ENCODE peak calls at places on chromosomes 1 and 21, in five cellular contexts. W is A549, D is HepG2, N is K562, F is GM12878. V is an unnamed sample.

GRCh38 chr1:29633784-29634183 is 397.5 kb downstream of the PTPRU start:
- DNase-seq in W (no peak), D (no peak), N (no peak), F (no peak), V (no peak)

GRCh38 chr1:154776339-154776605 is 93.8 kb downstream of the KCNN3 start:
- DNase-seq in W (no peak), D (no peak), N (no peak), F (no peak), V (no peak)

GRCh38 chr21:17578162-17578561 is 34.5 kb downstream of the BTG3 start:
- DNase-seq in W (no peak), D (no peak), N (no peak), F (no peak), V (no peak)

GRCh38 chr21:29849735-29850176 is 90.0 kb downstream of the GRIK1 start:
- DNase-seq in W (peak; percentile 5), D (peak; percentile 30), N (peak; percentile 74), F (peak; percentile 8), V (peak; percentile 52)

GRCh38 chr1:9239622-9240401 is 5.2 kb downstream of the H6PD start:
- DNase-seq in W (no peak), D (peak; percentile 83), N (no peak), F (no peak), V (no peak)

GRCh38 chr1:79043506-79043905 is 37.0 kb upstream of the ADGRL4 start:
- DNase-seq in W (no peak), D (no peak), N (no peak), F (no peak), V (no peak)

GRCh38 chr1:235960799-235961198 is 94.1 kb upstream of the LYST start:
- DNase-seq in W (no peak), D (no peak), N (no peak), F (no peak), V (no peak)

GRCh38 chr1:204493145-204493881 is 1.3 kb downstream of the PIK3C2B start:
- DNase-seq in W (peak; percentile 48), D (peak; percentile 73), N (no peak), F (no peak), V (no peak)

GRCh38 chr21:17370263-17370662 is 142.6 kb upstream of the CXADR start:
- DNase-seq in W (no peak), D (no peak), N (no peak), F (no peak), V (no peak)

GRCh38 chr1:3940081-3940755 is 40.1 kb upstream of the C1orf174 start:
- DNase-seq in W (no peak), D (no peak), N (no peak), F (no peak), V (no peak)

GRCh38 chr1:93324486-93325464 is 20.9 kb upstream of the DR1 start:
- DNase-seq in W (peak; percentile 50), D (no peak), N (no peak), F (no peak), V (no peak)

GRCh38 chr1:235067396-235068154 is 61.1 kb downstream of the TOMM20 start:
- DNase-seq in W (peak; percentile 92), D (peak; percentile 58), N (no peak), F (no peak), V (no peak)

GRCh38 chr1:71695820-71696219 is 586.5 kb downstream of the NEGR1 start:
- DNase-seq in W (no peak), D (no peak), N (no peak), F (no peak), V (no peak)

GRCh38 chr1:43274125-43274803 is 4.5 kb downstream of the TMEM125 start:
- DNase-seq in W (no peak), D (no peak), N (peak; percentile 21), F (no peak), V (no peak)

GRCh38 chr1:156115514-156116374 is 1.2 kb downstream of the LMNA start:
- DNase-seq in W (no peak), D (peak; percentile 41), N (peak; percentile 55), F (no peak), V (peak; percentile 59)

GRCh38 chr1:87042127-87042811 is 127.8 kb downstream of the HS2ST1 start:
- DNase-seq in W (no peak), D (no peak), N (no peak), F (no peak), V (no peak)

DNA sequence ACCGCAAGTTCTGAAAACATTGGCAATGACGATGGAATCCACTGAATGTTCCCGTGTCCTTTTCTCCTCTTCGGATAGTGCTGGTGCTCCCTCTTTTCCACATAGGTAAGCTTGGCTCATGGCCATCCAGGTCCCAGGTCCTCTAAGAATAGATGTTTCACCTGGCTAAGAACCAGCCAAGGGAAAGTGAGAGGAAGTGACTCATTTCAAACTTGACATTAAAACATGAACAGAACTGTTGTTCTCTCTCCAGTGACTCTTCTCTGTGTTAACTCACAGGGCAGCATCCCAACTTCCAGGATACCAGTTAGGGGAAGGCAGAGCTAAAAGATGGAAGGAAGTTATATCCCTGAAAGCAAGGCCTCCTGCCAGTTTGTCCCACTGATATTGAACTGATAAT is 493.8 kb upstream of the CHRM3 start:
- DNase-seq in W (no peak), D (no peak), N (no peak), F (no peak), V (no peak)
- TF ChIP-seq ESRRA in W (no peak), D (no peak), N (no peak), F (no peak), V (no peak)

DNA sequence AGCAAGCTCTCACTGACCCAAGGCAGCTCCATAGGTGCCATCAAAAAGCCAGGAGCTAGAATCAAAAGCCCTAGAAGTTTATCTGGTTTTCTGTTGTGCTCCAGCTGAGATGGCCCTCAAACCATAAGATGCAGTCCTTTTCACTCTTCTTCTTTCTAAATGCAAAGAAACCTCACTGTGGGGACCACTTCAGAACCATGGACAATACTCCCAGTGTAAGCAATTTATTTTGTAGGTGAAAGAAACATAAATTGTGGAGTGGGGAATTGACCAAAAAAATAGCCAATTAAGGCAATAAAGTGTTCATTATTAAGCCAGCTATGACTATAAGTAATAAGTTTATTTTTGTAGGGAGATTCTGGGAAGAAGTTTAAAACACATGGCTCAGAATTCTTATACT is 1399.9 kb downstream of the PLA2G4A start:
- DNase-seq in W (no peak), D (no peak), N (no peak), F (no peak), V (no peak)
- TF ChIP-seq ESRRA in W (no peak), D (no peak), N (no peak), F (no peak), V (no peak)

GRCh38 chr1:218317061-218317460 is 28.1 kb upstream of the TGFB2 start:
- DNase-seq in W (no peak), D (no peak), N (peak; percentile 61), F (no peak), V (no peak)
- TF ChIP-seq ESRRA in W (no peak), D (no peak), N (no peak), F (no peak), V (no peak)

GRCh38 chr1:61270761-61271411 is 188.5 kb downstream of the NFIA start:
- DNase-seq in W (no peak), D (peak; percentile 46), N (peak; percentile 54), F (no peak), V (no peak)

GRCh38 chr1:61268546-61269243 is 186.3 kb downstream of the NFIA start:
- DNase-seq in W (no peak), D (no peak), N (no peak), F (no peak), V (no peak)

GRCh38 chr1:61271412-61271789 is 189.0 kb downstream of the NFIA start:
- DNase-seq in W (no peak), D (no peak), N (peak; percentile 36), F (no peak), V (no peak)

GRCh38 chr1:61270107-61270506 is 187.7 kb downstream of the NFIA start:
- DNase-seq in W (no peak), D (no peak), N (no peak), F (no peak), V (no peak)

DNA sequence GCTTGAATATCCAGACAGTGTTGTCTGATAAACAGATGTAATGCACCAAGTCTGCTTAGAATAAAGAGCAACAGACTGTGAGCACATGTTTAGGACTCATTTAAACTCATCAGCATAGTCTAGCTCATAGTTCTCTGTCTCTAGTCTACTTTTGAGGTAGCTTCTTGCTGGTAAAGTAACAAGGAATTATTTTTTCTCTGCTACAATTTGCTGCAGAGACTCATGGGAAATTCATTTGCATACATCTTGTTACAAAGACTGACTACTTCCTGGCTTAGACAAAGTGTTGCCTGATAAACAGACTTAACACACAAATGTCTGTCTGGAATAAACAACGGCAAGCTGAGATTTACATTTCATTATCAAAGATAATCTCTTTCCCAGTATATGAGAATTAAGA is 187.3 kb downstream of the NFIA start:
- DNase-seq in W (no peak), D (no peak), N (no peak), F (no peak), V (no peak)
- TF ChIP-seq ESRRA in W (no peak), D (no peak), N (no peak), F (no peak), V (no peak)

GRCh38 chr1:113123737-113124136 is 50.7 kb downstream of the LRIG2 start:
- DNase-seq in W (no peak), D (no peak), N (no peak), F (no peak), V (no peak)

DNA sequence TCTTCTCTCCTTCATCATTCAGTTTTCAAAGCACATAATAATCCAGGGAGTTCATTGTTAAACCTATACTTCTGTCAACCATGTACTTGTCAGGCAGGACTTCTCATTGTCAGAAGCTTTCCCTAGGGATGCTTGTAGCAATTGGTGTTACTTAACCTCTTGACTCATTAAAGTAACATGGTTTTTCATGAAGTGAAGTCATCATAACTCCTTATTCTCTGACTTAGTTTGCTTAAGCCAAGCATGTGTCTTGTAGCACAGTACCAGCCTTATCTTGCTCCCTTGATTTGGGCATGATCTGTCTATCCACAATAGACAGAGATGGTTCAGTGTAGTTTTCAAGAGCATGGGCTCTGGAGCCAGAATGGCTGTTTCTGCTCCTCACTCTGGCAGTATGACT is 45.3 kb downstream of the LRIG2 start:
- DNase-seq in W (no peak), D (no peak), N (no peak), F (no peak), V (no peak)
- TF ChIP-seq ESRRA in W (no peak), D (no peak), N (no peak), F (no peak), V (no peak)

GRCh38 chr21:20720623-20721022 is 277.6 kb upstream of the NCAM2 start:
- DNase-seq in W (no peak), D (no peak), N (no peak), F (no peak), V (no peak)

GRCh38 chr21:20721151-20721550 is 277.1 kb upstream of the NCAM2 start:
- DNase-seq in W (no peak), D (no peak), N (no peak), F (no peak), V (no peak)
- TF ChIP-seq ESRRA in W (no peak), D (no peak), N (no peak), F (no peak), V (no peak)

GRCh38 chr1:41952208-41952607 is 33.5 kb upstream of the HIVEP3 start:
- DNase-seq in W (no peak), D (no peak), N (no peak), F (no peak), V (no peak)

GRCh38 chr1:41954533-41954944 is 35.8 kb upstream of the HIVEP3 start:
- DNase-seq in W (no peak), D (no peak), N (no peak), F (no peak), V (peak; percentile 22)

GRCh38 chr1:41955461-41956159 is 36.9 kb upstream of the HIVEP3 start:
- DNase-seq in W (peak; percentile 25), D (no peak), N (no peak), F (peak; percentile 87), V (no peak)

GRCh38 chr1:41953291-41953690 is 34.6 kb upstream of the HIVEP3 start:
- DNase-seq in W (no peak), D (no peak), N (no peak), F (no peak), V (no peak)

GRCh38 chr1:41950820-41951219 is 32.1 kb upstream of the HIVEP3 start:
- DNase-seq in W (no peak), D (no peak), N (no peak), F (peak; percentile 81), V (no peak)
- TF ChIP-seq ESRRA in W (no peak), D (no peak), N (no peak), F (no peak), V (no peak)